ENCODE peak calls at places on chromosome 22, in six cellular contexts. J, R, X, H, C and Y are unnamed samples.
A peak's percentile ranks its signal among the peaks of the same experiment; 100 is the strongest.

GRCh38 chr22:50340157-50340879 is 2.8 kb upstream of the PPP6R2 start:
- DNase-seq in J (peak; percentile 45), R (no peak), X (peak; percentile 39), H (no peak), C (no peak), Y (no peak)

GRCh38 chr22:29524440-29525191 is 28.9 kb downstream of the THOC5 start:
- DNase-seq in J (peak; percentile 63), R (no peak), X (peak; percentile 29), H (peak; percentile 26), C (peak; percentile 29), Y (peak; percentile 60)

GRCh38 chr22:46031965-46032851 is 55.2 kb upstream of the WNT7B start:
- DNase-seq in J (no peak), R (no peak), X (peak; percentile 28), H (no peak), C (no peak), Y (no peak)

GRCh38 chr22:48486163-48486957 is 1341.3 kb downstream of the BRD1 start:
- DNase-seq in J (no peak), R (no peak), X (no peak), H (no peak), C (peak; percentile 2), Y (no peak)

GRCh38 chr22:41696714-41697113 is 2.6 kb upstream of the MEI1 start:
- DNase-seq in J (no peak), R (no peak), X (no peak), H (no peak), C (no peak), Y (no peak)

GRCh38 chr22:47124946-47125345 is 362.5 kb downstream of the TBC1D22A start:
- DNase-seq in J (peak; percentile 23), R (no peak), X (no peak), H (no peak), C (no peak), Y (no peak)

GRCh38 chr22:33726294-33726711 is 194.0 kb downstream of the LARGE1 start:
- DNase-seq in J (no peak), R (no peak), X (no peak), H (peak; percentile 26), C (peak; percentile 13), Y (no peak)

GRCh38 chr22:47333625-47334024 is 571.2 kb downstream of the TBC1D22A start:
- DNase-seq in J (no peak), R (peak; percentile 56), X (no peak), H (peak; percentile 42), C (no peak), Y (no peak)

GRCh38 chr22:22480940-22481339 is 27.6 kb downstream of the ZNF280B start:
- DNase-seq in J (no peak), R (no peak), X (no peak), H (no peak), C (no peak), Y (no peak)

GRCh38 chr22:48663297-48663696 is 1164.4 kb downstream of the BRD1 start:
- DNase-seq in J (peak; percentile 23), R (peak; percentile 7), X (no peak), H (peak; percentile 3), C (no peak), Y (peak; percentile 10)

GRCh38 chr22:46029574-46030200 is 52.7 kb upstream of the WNT7B start:
- DNase-seq in J (no peak), R (no peak), X (no peak), H (no peak), C (no peak), Y (no peak)

GRCh38 chr22:44269117-44269498 is 43.6 kb downstream of the SHISAL1 start:
- DNase-seq in J (no peak), R (no peak), X (no peak), H (no peak), C (no peak), Y (no peak)

GRCh38 chr22:32987081-32987631 is 71.0 kb downstream of the SYN3 start:
- DNase-seq in J (peak; percentile 77), R (no peak), X (no peak), H (no peak), C (no peak), Y (no peak)

GRCh38 chr22:32333141-32333768 is 24.4 kb upstream of the RFPL3 start:
- DNase-seq in J (no peak), R (no peak), X (no peak), H (no peak), C (no peak), Y (no peak)

GRCh38 chr22:45154383-45154782 is 9.3 kb upstream of the NUP50 start:
- DNase-seq in J (no peak), R (no peak), X (no peak), H (peak; percentile 43), C (peak; percentile 56), Y (no peak)

GRCh38 chr22:46586123-46586519 is 34.1 kb upstream of the GRAMD4 start:
- DNase-seq in J (peak; percentile 52), R (no peak), X (no peak), H (no peak), C (no peak), Y (no peak)

GRCh38 chr22:44738347-44738715 is 14.0 kb upstream of the ARHGAP8 start:
- DNase-seq in J (no peak), R (no peak), X (no peak), H (peak; percentile 21), C (peak; percentile 90), Y (no peak)

GRCh38 chr22:20884454-20884853 is 25.6 kb downstream of the SNAP29 start:
- DNase-seq in J (no peak), R (no peak), X (no peak), H (no peak), C (no peak), Y (no peak)

GRCh38 chr22:48649466-48649865 is 1178.2 kb downstream of the BRD1 start:
- DNase-seq in J (no peak), R (no peak), X (no peak), H (no peak), C (no peak), Y (no peak)

GRCh38 chr22:46619240-46619829 is 851 bp upstream of the GRAMD4 start:
- DNase-seq in J (no peak), R (no peak), X (no peak), H (no peak), C (no peak), Y (no peak)

GRCh38 chr22:44402196-44403111 is 89.7 kb upstream of the SHISAL1 start:
- DNase-seq in J (no peak), R (no peak), X (peak; percentile 11), H (no peak), C (no peak), Y (no peak)

GRCh38 chr22:34997921-34998320 is 68.0 kb upstream of the ISX start:
- DNase-seq in J (no peak), R (no peak), X (no peak), H (no peak), C (no peak), Y (no peak)

GRCh38 chr22:48580481-48580970 is 1247.1 kb downstream of the BRD1 start:
- DNase-seq in J (no peak), R (no peak), X (no peak), H (no peak), C (no peak), Y (no peak)

GRCh38 chr22:42760806-42761565 is 40.3 kb upstream of the A4GALT start:
- DNase-seq in J (no peak), R (no peak), X (no peak), H (no peak), C (no peak), Y (peak; percentile 95)

GRCh38 chr22:46229701-46230100 is 20.4 kb downstream of the CDPF1 start:
- DNase-seq in J (no peak), R (no peak), X (peak; percentile 67), H (no peak), C (no peak), Y (no peak)

GRCh38 chr22:36073476-36073875 is 44.9 kb upstream of the RBFOX2 start:
- DNase-seq in J (no peak), R (no peak), X (no peak), H (no peak), C (no peak), Y (no peak)

GRCh38 chr22:49999063-49999900 is 13.3 kb downstream of the IL17REL start:
- DNase-seq in J (peak; percentile 80), R (no peak), X (peak; percentile 96), H (no peak), C (peak; percentile 47), Y (no peak)

GRCh38 chr22:43726296-43726695 is 85.8 kb downstream of the EFCAB6 start:
- DNase-seq in J (no peak), R (no peak), X (no peak), H (no peak), C (no peak), Y (no peak)

GRCh38 chr22:45036154-45036553 is 26.3 kb upstream of the PHF21B start:
- DNase-seq in J (no peak), R (no peak), X (no peak), H (no peak), C (peak; percentile 28), Y (no peak)

GRCh38 chr22:35632902-35633301 is 15.3 kb upstream of the APOL6 start:
- DNase-seq in J (no peak), R (no peak), X (no peak), H (no peak), C (no peak), Y (no peak)

DNA sequence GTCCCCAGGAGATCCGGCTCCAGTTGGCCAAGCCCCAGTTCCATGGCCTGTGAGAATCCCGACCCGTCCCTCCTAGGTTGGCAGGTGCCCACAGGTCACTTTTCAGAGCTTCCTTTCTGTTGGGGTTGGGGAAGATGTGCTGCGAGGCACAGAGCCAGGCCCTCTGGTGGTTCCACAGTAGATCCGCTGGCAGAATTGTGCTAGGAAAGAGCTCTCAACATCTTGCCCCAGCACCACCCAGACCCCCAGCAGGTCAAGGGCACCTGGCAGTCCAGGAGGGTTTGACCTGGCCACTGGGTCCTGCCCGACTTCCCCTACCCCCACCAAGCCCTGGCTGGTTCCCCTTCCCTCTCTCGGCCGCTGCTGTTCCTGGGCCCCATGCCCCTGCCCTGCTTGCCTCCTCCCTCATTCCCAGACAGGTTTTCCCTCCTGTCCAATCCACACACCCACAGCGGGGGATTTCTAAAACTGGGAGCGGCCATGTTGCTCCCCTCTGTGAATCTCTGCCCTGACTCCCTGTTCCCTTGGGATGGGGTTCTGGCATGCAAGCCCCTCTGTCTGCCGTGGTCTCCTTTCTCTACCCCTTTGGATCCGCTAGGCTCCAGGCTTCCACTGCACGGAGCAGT is 26.2 kb upstream of the GCAT start:
- DNase-seq in J (peak; percentile 66), R (no peak), X (no peak), H (peak; percentile 52), C (no peak), Y (peak; percentile 19)
- TF ChIP-seq CTCF in J (peak; percentile 50), R (peak; percentile 66), X (peak; percentile 22), H (peak; percentile 51), C (peak; percentile 11), Y (peak; percentile 43)

GRCh38 chr22:24129980-24130379 is 51.3 kb upstream of the SUSD2 start:
- DNase-seq in J (no peak), R (no peak), X (no peak), H (no peak), C (no peak), Y (no peak)
- H3K4me2 ChIP-seq in J (no peak overlapping the region), R (no peak overlapping the region), X (no peak overlapping the region), H (no peak overlapping the region), C (no peak overlapping the region), Y (no peak overlapping the region)

GRCh38 chr22:28348613-28349012 is 331.0 kb downstream of the TTC28 start:
- DNase-seq in J (no peak), R (no peak), X (no peak), H (no peak), C (no peak), Y (no peak)
- H3K9me2 ChIP-seq in J (no peaks in the 10 kb centered on the region), R (no peaks in the 10 kb centered on the region), X (no peaks in the 10 kb centered on the region), H (no peaks in the 10 kb centered on the region), C (no peaks in the 10 kb centered on the region), Y (no peaks in the 10 kb centered on the region)

DNA sequence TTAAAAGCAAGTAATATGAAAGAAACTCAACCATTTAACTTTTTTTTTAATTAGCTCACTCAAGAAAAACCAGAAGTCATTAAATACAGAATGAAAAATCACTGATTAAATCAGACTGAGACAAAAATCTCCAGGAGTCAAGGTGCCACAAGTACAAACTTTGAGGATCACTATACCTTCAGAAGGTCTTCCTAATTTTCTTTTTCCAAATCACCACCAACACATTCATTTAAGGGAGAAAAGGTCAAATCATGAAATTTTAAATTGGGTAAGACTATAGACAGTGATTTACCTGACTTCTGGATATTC is 32.3 kb downstream of the PITPNB start:
- DNase-seq in J (no peak), R (no peak), X (no peak), H (no peak), C (no peak), Y (no peak)
- TF ChIP-seq CTCF in J (no peak), R (no peak), X (no peak), H (peak; percentile 21), C (no peak), Y (peak; percentile 51)